ENCODE peak calls at places on chromosome 5, in nine cellular contexts. L, U, S, Z, A, O, N, V and M are unnamed samples.

GRCh38 chr5:173638631-173639030 is 22.2 kb upstream of the BOD1 start:
- DNase-seq in Z (no peak), S (no peak), A (no peak), L (no peak), O (no peak), U (no peak), N (no peak), V (no peak), M (no peak)

GRCh38 chr5:2751592-2752021 is at the start of gene IRX2:
- DNase-seq in S (no peak), N (no peak), Z (no peak), O (peak), L (peak), A (no peak), U (peak), V (no peak), M (peak)

GRCh38 chr5:139698461-139699146 is 50.5 kb downstream of the CXXC5 start:
- DNase-seq in S (peak), V (no peak), Z (no peak), U (peak), A (peak), L (peak), N (peak), O (peak), M (peak)

GRCh38 chr5:57166250-57166649 is 7.6 kb upstream of the GPBP1 start:
- DNase-seq in Z (peak), O (no peak), V (peak), N (peak), S (no peak), A (no peak), U (no peak), L (no peak), M (no peak)

GRCh38 chr5:101535626-101536025 is 632.5 kb upstream of the ST8SIA4 start:
- DNase-seq in V (no peak), O (no peak), A (no peak), S (no peak), L (no peak), U (no peak), N (no peak), Z (no peak), M (no peak)

GRCh38 chr5:69270827-69271226 is 36.1 kb downstream of the CDK7 start:
- DNase-seq in S (no peak), V (no peak), Z (no peak), U (no peak), O (no peak), N (no peak), A (no peak), L (no peak), M (no peak)

GRCh38 chr5:98453309-98453708 is 320.2 kb upstream of the RGMB start:
- DNase-seq in O (no peak), N (no peak), S (no peak), L (no peak), U (no peak), V (no peak), A (no peak), Z (no peak), M (no peak)

GRCh38 chr5:124920909-124921666 is 174.6 kb upstream of the ZNF608 start:
- DNase-seq in V (no peak), U (no peak), Z (no peak), A (no peak), S (no peak), L (peak), N (peak), O (no peak), M (no peak)

GRCh38 chr5:175464414-175465233 is 13.7 kb upstream of the SFXN1 start:
- DNase-seq in A (peak), O (no peak), U (peak), V (peak), N (peak), S (no peak), Z (no peak), L (peak), M (no peak)

GRCh38 chr5:179731791-179732411 is 721 bp upstream of the MAML1 start:
- DNase-seq in N (no peak), V (peak), O (peak), A (no peak), S (no peak), U (peak), L (no peak), Z (peak), M (peak)

GRCh38 chr5:139383275-139383992 is at the start of gene SLC23A1:
- DNase-seq in U (no peak), O (no peak), N (no peak), A (no peak), S (no peak), Z (no peak), V (no peak), L (no peak), M (no peak)

GRCh38 chr5:59042201-59042600 is 459.3 kb downstream of the RAB3C start:
- DNase-seq in U (peak), N (no peak), Z (no peak), A (no peak), V (no peak), L (no peak), S (no peak), O (no peak), M (no peak)

GRCh38 chr5:14374100-14374499 is 207.5 kb upstream of the OTULINL start:
- DNase-seq in Z (no peak), S (no peak), V (no peak), L (no peak), A (no peak), N (no peak), U (no peak), O (no peak), M (no peak)

GRCh38 chr5:72205431-72206009 is 98.2 kb downstream of the MAP1B start:
- DNase-seq in N (no peak), V (no peak), S (no peak), L (no peak), A (no peak), U (no peak), O (no peak), Z (no peak), M (no peak)

GRCh38 chr5:2149196-2149541 is 266.4 kb upstream of the IRX4 start:
- DNase-seq in U (peak), V (no peak), Z (no peak), O (no peak), A (no peak), L (no peak), S (peak), N (no peak), M (no peak)

GRCh38 chr5:133753856-133754255 is 141.5 kb upstream of the FSTL4 start:
- DNase-seq in N (no peak), U (no peak), A (no peak), S (no peak), Z (no peak), L (no peak), V (no peak), O (no peak), M (no peak)

GRCh38 chr5:318931-319601 is 2.4 kb upstream of the AHRR start:
- DNase-seq in Z (no peak), N (no peak), U (peak), L (no peak), V (no peak), O (no peak), S (no peak), A (no peak), M (no peak)

GRCh38 chr5:96716716-96717115 is 54.5 kb downstream of the CAST start:
- DNase-seq in Z (no peak), L (no peak), O (no peak), N (no peak), A (no peak), V (no peak), S (no peak), U (no peak), M (no peak)

GRCh38 chr5:45521067-45521466 is 175.1 kb downstream of the HCN1 start:
- DNase-seq in A (no peak), Z (no peak), S (no peak), O (no peak), V (peak), U (peak), L (no peak), N (peak), M (peak)

GRCh38 chr5:154293219-154293618 is 102.7 kb downstream of the GALNT10 start:
- DNase-seq in A (no peak), S (no peak), O (no peak), V (no peak), L (no peak), Z (no peak), U (no peak), N (no peak), M (no peak)

GRCh38 chr5:32100903-32101302 is 73.2 kb downstream of the GOLPH3 start:
- DNase-seq in V (no peak), N (no peak), U (no peak), S (no peak), O (no peak), A (no peak), L (no peak), Z (no peak), M (no peak)

GRCh38 chr5:180515294-180515693 is 21.1 kb downstream of the CNOT6 start:
- DNase-seq in V (no peak), L (no peak), N (no peak), O (no peak), S (no peak), Z (no peak), U (no peak), A (no peak), M (no peak)

GRCh38 chr5:387491-388265 is 55.3 kb upstream of the EXOC3 start:
- DNase-seq in S (no peak), U (no peak), N (no peak), L (no peak), V (no peak), A (no peak), O (no peak), Z (no peak), M (no peak)

GRCh38 chr5:155938051-155938450 is 388.9 kb upstream of the SGCD start:
- DNase-seq in N (no peak), V (no peak), L (no peak), A (no peak), O (no peak), Z (no peak), S (no peak), U (no peak), M (no peak)

GRCh38 chr5:151923865-151924264 is 786 bp downstream of the GLRA1 start:
- DNase-seq in Z (no peak), A (no peak), V (no peak), L (no peak), S (no peak), U (peak), N (peak), O (no peak), M (no peak)

GRCh38 chr5:176793343-176793699 is 17.0 kb upstream of the UNC5A start:
- DNase-seq in L (no peak), N (no peak), A (no peak), S (no peak), V (no peak), O (no peak), Z (no peak), U (no peak), M (no peak)

GRCh38 chr5:8520922-8521321 is 652.0 kb downstream of the MTRR start:
- DNase-seq in N (no peak), S (no peak), A (no peak), U (no peak), V (no peak), Z (no peak), L (peak), O (no peak), M (no peak)

GRCh38 chr5:149271195-149271716 is 403 bp upstream of the AFAP1L1 start:
- DNase-seq in S (no peak), A (no peak), U (peak), Z (no peak), O (no peak), V (no peak), N (no peak), L (no peak), M (no peak)